ENCODE peak calls at places on chromosomes 7 and 10, in seven cellular contexts. P, X, Q, T, F, E and W are unnamed samples.

GRCh38 chr10:22704348-22705341 is 9.7 kb downstream of the PIP4K2A start:
- DNase-seq in E (no peak), P (no peak), Q (no peak), X (no peak), F (no peak), T (no peak), W (no peak)

GRCh38 chr10:72218329-72218728 is 2.3 kb upstream of the ASCC1 start:
- DNase-seq in F (no peak), E (no peak), T (no peak), X (no peak), P (no peak), Q (no peak), W (no peak)

GRCh38 chr10:77578583-77579227 is 58.9 kb downstream of the KCNMA1 start:
- DNase-seq in P (no peak), X (no peak), T (no peak), F (no peak), E (no peak), Q (no peak), W (no peak)

GRCh38 chr10:78299861-78300453 is 266.3 kb downstream of the RPS24 start:
- DNase-seq in T (no peak), X (no peak), Q (peak), E (no peak), P (no peak), F (no peak), W (no peak)

GRCh38 chr7:26135551-26135950 is 16.4 kb upstream of the NFE2L3 start:
- DNase-seq in Q (no peak), X (no peak), E (no peak), F (no peak), P (no peak), T (no peak), W (no peak)

GRCh38 chr7:55569797-55570196 is 2.5 kb downstream of the VOPP1 start:
- DNase-seq in X (no peak), T (no peak), Q (no peak), P (no peak), E (no peak), F (no peak), W (no peak)

GRCh38 chr7:159009951-159010350 is 134.7 kb downstream of the VIPR2 start:
- DNase-seq in P (no peak), F (no peak), T (no peak), E (no peak), Q (no peak), X (no peak), W (no peak)

GRCh38 chr7:106313456-106313891 is 28.7 kb upstream of the NAMPT start:
- DNase-seq in E (no peak), X (no peak), F (no peak), T (no peak), P (no peak), Q (no peak), W (no peak)

GRCh38 chr7:21965318-21965717 is 19.6 kb upstream of the CDCA7L start:
- DNase-seq in E (no peak), T (no peak), Q (no peak), F (no peak), P (no peak), X (no peak), W (no peak)

GRCh38 chr7:101362334-101363195 is at the start of gene COL26A1:
- DNase-seq in F (peak), Q (peak), E (no peak), X (peak), T (peak), P (no peak), W (peak)

GRCh38 chr10:121880842-121881423 is 46.9 kb downstream of the ATE1 start:
- DNase-seq in T (no peak), Q (no peak), E (no peak), P (no peak), F (no peak), X (no peak), W (no peak)

GRCh38 chr7:2141011-2141410 is 91.7 kb downstream of the MAD1L1 start:
- DNase-seq in X (no peak), T (no peak), Q (no peak), P (no peak), F (no peak), E (no peak), W (no peak)

GRCh38 chr7:102264367-102264891 is 22.2 kb upstream of the SH2B2 start:
- DNase-seq in P (no peak), Q (no peak), E (no peak), F (no peak), X (no peak), T (no peak), W (no peak)

GRCh38 chr7:94810496-94810895 is 96.9 kb upstream of the PPP1R9A start:
- DNase-seq in T (no peak), P (no peak), X (no peak), E (no peak), Q (no peak), F (no peak), W (no peak)

GRCh38 chr7:69992938-69993337 is 394.7 kb downstream of the AUTS2 start:
- DNase-seq in T (no peak), P (no peak), F (no peak), Q (no peak), X (no peak), E (no peak), W (no peak)

GRCh38 chr10:48935141-48935540 is 4.5 kb downstream of the LRRC18 start:
- DNase-seq in T (no peak), X (no peak), P (no peak), Q (no peak), F (no peak), E (no peak), W (no peak)

GRCh38 chr7:37770813-37771212 is 77.6 kb upstream of the NME8 start:
- DNase-seq in X (no peak), Q (no peak), T (no peak), E (no peak), F (no peak), P (no peak), W (no peak)

GRCh38 chr7:74051193-74051592 is 23.2 kb downstream of the ELN start:
- DNase-seq in Q (no peak), X (no peak), E (no peak), P (no peak), T (no peak), F (no peak), W (no peak)

GRCh38 chr10:103757531-103758293 is 97.7 kb downstream of the SH3PXD2A start:
- DNase-seq in F (no peak), T (peak), P (no peak), X (no peak), Q (peak), E (peak), W (no peak)

GRCh38 chr10:71342850-71343773 is 24.1 kb downstream of the SLC29A3 start:
- DNase-seq in E (no peak), X (no peak), P (no peak), T (no peak), F (no peak), Q (no peak), W (no peak)

GRCh38 chr10:43921478-43921877 is 272.8 kb upstream of the ZNF32 start:
- DNase-seq in F (no peak), Q (no peak), X (no peak), P (no peak), T (no peak), E (no peak), W (no peak)

GRCh38 chr10:122374246-122374858 is at the start of gene PLEKHA1:
- DNase-seq in P (peak), X (peak), E (peak), T (peak), F (peak), Q (peak), W (peak)

GRCh38 chr7:158829021-158829341 is 328 bp downstream of the ESYT2 start:
- DNase-seq in X (peak), F (peak), Q (peak), T (peak), P (peak), E (no peak), W (no peak)

GRCh38 chr7:44884553-44885393 is 557 bp downstream of the PURB start:
- DNase-seq in T (peak), X (peak), P (no peak), F (peak), Q (peak), E (peak), W (peak)

GRCh38 chr7:108442039-108442568 is 14.1 kb downstream of the NRCAM start:
- DNase-seq in Q (no peak), T (no peak), E (peak), P (no peak), X (no peak), F (no peak), W (no peak)

GRCh38 chr10:129605266-129605985 is 138.4 kb downstream of the MGMT start:
- DNase-seq in T (no peak), E (no peak), P (no peak), X (no peak), F (no peak), Q (no peak), W (no peak)

GRCh38 chr7:77409739-77410545 is 6.2 kb downstream of the GSAP start:
- DNase-seq in Q (peak), F (no peak), E (no peak), P (no peak), T (no peak), X (no peak), W (no peak)

GRCh38 chr7:148348466-148348865 is 242.1 kb upstream of the C7orf33 start:
- DNase-seq in F (no peak), P (no peak), T (no peak), Q (no peak), X (no peak), E (no peak), W (no peak)

GRCh38 chr7:29115753-29116152 is 30.6 kb downstream of the CPVL start:
- DNase-seq in E (no peak), F (no peak), X (no peak), P (no peak), Q (no peak), T (no peak), W (no peak)

GRCh38 chr7:29811597-29811996 is 5.3 kb downstream of the WIPF3 start:
- DNase-seq in X (no peak), T (no peak), Q (no peak), F (no peak), E (no peak), P (no peak), W (no peak)

GRCh38 chr7:155950898-155951553 is 138.8 kb upstream of the SHH start:
- DNase-seq in E (no peak), X (no peak), F (no peak), P (no peak), T (no peak), Q (no peak), W (no peak)